ENCODE peak calls at places on chromosomes 16 and 17, in seven cellular contexts. V is GM23338, U is bronchial epithelial cell, S is MG63, I is heart left ventricle, D is HCT116, L is transverse colon. X is an unnamed sample.

GRCh38 chr17:27489045-27489715 is 32.9 kb downstream of the KSR1 start:
- DNase-seq in V (no peak), U (peak; percentile 33), S (peak; percentile 74), I (peak; percentile 65), D (no peak), L (peak; percentile 59), X (no peak)

GRCh38 chr17:8057691-8058114 is 18.8 kb downstream of the ALOX15B start:
- DNase-seq in V (peak; percentile 93), U (peak; percentile 79), S (peak; percentile 37), I (no peak), D (peak; percentile 83), L (no peak), X (no peak)

GRCh38 chr17:16521070-16521727 is 29.2 kb upstream of the LRRC75A start:
- DNase-seq in V (peak; percentile 88), U (peak; percentile 73), S (peak; percentile 65), I (peak; percentile 78), D (peak; percentile 77), L (peak; percentile 81), X (peak; percentile 74)

GRCh38 chr16:12259258-12259657 is 282.7 kb downstream of the SNX29 start:
- DNase-seq in V (no peak), U (no peak), S (no peak), I (no peak), D (no peak), L (no peak), X (no peak)

GRCh38 chr16:49340466-49340865 is 33.1 kb upstream of the C16orf78 start:
- DNase-seq in V (no peak), U (no peak), S (no peak), I (no peak), D (no peak), L (no peak), X (peak; percentile 15)

GRCh38 chr16:85446846-85447656 is 166.1 kb upstream of the GSE1 start:
- DNase-seq in V (no peak), U (no peak), S (no peak), I (no peak), D (no peak), L (peak; percentile 67), X (no peak)

GRCh38 chr17:4968166-4968915 is 724 bp upstream of the SPAG7 start:
- DNase-seq in V (peak; percentile 59), U (no peak), S (peak; percentile 28), I (no peak), D (no peak), L (no peak), X (no peak)

GRCh38 chr17:82787081-82787848 is 35.4 kb downstream of the TBCD start:
- DNase-seq in V (no peak), U (peak; percentile 93), S (peak; percentile 97), I (no peak), D (no peak), L (peak; percentile 34), X (no peak)

GRCh38 chr16:25235991-25236390 is 19.2 kb downstream of the AQP8 start:
- DNase-seq in V (peak; percentile 24), U (no peak), S (no peak), I (no peak), D (no peak), L (no peak), X (no peak)

GRCh38 chr16:3131755-3132377 is 3.0 kb upstream of the ZNF213 start:
- DNase-seq in V (peak; percentile 90), U (peak; percentile 33), S (peak; percentile 56), I (no peak), D (no peak), L (peak; percentile 55), X (peak; percentile 34)

GRCh38 chr17:63032141-63032540 is 66.1 kb downstream of the TANC2 start:
- DNase-seq in V (no peak), U (no peak), S (no peak), I (no peak), D (no peak), L (peak; percentile 39), X (no peak)

GRCh38 chr17:37642706-37643105 is 540 bp downstream of the DDX52 start:
- DNase-seq in V (no peak), U (peak; percentile 65), S (no peak), I (no peak), D (no peak), L (no peak), X (no peak)

GRCh38 chr17:41705271-41705991 is 6.7 kb upstream of the GAST start:
- DNase-seq in V (peak; percentile 74), U (no peak), S (no peak), I (no peak), D (no peak), L (no peak), X (no peak)

GRCh38 chr16:74720579-74720978 is 19.9 kb upstream of the MLKL start:
- DNase-seq in V (no peak), U (no peak), S (no peak), I (no peak), D (no peak), L (no peak), X (no peak)

GRCh38 chr16:87472142-87472778 is 20.6 kb downstream of the ZCCHC14 start:
- DNase-seq in V (no peak), U (no peak), S (no peak), I (no peak), D (no peak), L (no peak), X (no peak)

GRCh38 chr17:16820979-16821543 is 131.0 kb downstream of the CCDC144A start:
- DNase-seq in V (no peak), U (no peak), S (no peak), I (no peak), D (no peak), L (no peak), X (no peak)

GRCh38 chr17:2466936-2467335 is 44.8 kb downstream of the METTL16 start:
- DNase-seq in V (no peak), U (no peak), S (no peak), I (no peak), D (no peak), L (no peak), X (no peak)

GRCh38 chr16:73082608-73083007 is 34.7 kb upstream of the ZFHX3 start:
- DNase-seq in V (no peak), U (peak; percentile 95), S (peak; percentile 73), I (no peak), D (no peak), L (no peak), X (peak; percentile 88)

GRCh38 chr16:23286131-23286532 is 16.0 kb upstream of the SCNN1B start:
- DNase-seq in V (no peak), U (peak; percentile 99), S (peak; percentile 53), I (no peak), D (no peak), L (no peak), X (no peak)

GRCh38 chr17:40559954-40560591 is 5.2 kb downstream of the CCR7 start:
- DNase-seq in V (peak; percentile 95), U (peak; percentile 92), S (peak; percentile 86), I (peak; percentile 87), D (peak; percentile 79), L (peak; percentile 94), X (peak; percentile 82)

GRCh38 chr17:40559016-40559853 is 6.0 kb downstream of the CCR7 start:
- DNase-seq in V (no peak), U (no peak), S (no peak), I (peak; percentile 6), D (no peak), L (no peak), X (peak; percentile 23)

GRCh38 chr17:40561294-40561870 is 3.9 kb downstream of the CCR7 start:
- DNase-seq in V (no peak), U (no peak), S (no peak), I (no peak), D (no peak), L (no peak), X (no peak)

GRCh38 chr17:40561871-40562611 is 3.2 kb downstream of the CCR7 start:
- DNase-seq in V (no peak), U (no peak), S (no peak), I (no peak), D (no peak), L (no peak), X (no peak)

DNA sequence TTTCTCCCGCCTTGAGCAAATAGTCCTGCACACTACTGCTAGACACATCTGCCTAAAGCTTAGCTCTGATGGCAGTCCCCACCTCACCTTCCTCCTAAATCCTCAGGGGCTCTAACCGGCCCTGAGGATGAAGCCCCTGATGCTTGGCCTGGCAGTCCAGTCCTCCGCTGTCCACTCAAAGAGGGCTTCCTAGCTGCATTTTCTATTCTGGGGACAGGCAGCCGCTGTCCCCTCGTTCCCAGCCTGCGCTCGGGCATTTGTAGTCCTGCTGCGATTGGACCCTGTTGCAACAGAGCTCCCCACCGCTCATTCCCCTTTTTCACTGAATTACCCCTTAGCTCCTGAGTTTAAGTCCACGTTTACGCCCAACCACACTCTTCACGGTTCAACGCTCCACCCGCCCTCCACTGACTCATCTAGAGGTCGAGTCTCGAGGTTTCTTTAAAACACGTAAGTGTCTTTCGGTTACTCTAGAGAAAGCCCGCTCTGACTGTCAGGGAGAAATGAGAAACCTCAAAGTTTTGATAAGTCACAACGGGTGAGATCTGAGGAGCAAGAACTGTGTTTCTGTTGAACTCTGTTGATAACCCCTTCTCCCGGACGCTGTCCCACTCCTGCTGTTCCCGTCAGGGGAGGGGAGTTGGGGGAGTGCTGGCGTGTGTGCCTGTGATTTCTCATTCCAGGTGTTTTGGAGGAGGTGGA is 4.5 kb downstream of the CCR7 start:
- DNase-seq in V (no peak), U (no peak), S (no peak), I (no peak), D (no peak), L (no peak), X (peak; percentile 18)
- H3K4me3 ChIP-seq in V (no peak overlapping the region), U (no peak overlapping the region), S (no peak overlapping the region), I (no peak overlapping the region), D (peak overlapping the region; percentile 21), L (no peak overlapping the region), X (no peak overlapping the region)

GRCh38 chr16:1941162-1941923 is 1.7 kb downstream of the MSRB1 start:
- DNase-seq in V (peak; percentile 78), U (no peak), S (peak; percentile 97), I (no peak), D (no peak), L (no peak), X (no peak)
- H3K4me3 ChIP-seq in V (no peak overlapping the region), U (no peak overlapping the region), S (peak overlapping the region; percentile 86), I (peak overlapping the region; percentile 88), D (peak overlapping the region; percentile 87), L (no peak overlapping the region), X (no peak overlapping the region)

GRCh38 chr16:2046125-2046888 is 1.3 kb downstream of the NTHL1 start:
- DNase-seq in V (no peak), U (no peak), S (no peak), I (no peak), D (no peak), L (no peak), X (no peak)
- H3K4me3 ChIP-seq in V (peak overlapping the region; percentile 97), U (no peak overlapping the region), S (peak overlapping the region; percentile 84), I (peak overlapping the region; percentile 92), D (peak overlapping the region; percentile 88), L (no peak overlapping the region), X (no peak overlapping the region)

DNA sequence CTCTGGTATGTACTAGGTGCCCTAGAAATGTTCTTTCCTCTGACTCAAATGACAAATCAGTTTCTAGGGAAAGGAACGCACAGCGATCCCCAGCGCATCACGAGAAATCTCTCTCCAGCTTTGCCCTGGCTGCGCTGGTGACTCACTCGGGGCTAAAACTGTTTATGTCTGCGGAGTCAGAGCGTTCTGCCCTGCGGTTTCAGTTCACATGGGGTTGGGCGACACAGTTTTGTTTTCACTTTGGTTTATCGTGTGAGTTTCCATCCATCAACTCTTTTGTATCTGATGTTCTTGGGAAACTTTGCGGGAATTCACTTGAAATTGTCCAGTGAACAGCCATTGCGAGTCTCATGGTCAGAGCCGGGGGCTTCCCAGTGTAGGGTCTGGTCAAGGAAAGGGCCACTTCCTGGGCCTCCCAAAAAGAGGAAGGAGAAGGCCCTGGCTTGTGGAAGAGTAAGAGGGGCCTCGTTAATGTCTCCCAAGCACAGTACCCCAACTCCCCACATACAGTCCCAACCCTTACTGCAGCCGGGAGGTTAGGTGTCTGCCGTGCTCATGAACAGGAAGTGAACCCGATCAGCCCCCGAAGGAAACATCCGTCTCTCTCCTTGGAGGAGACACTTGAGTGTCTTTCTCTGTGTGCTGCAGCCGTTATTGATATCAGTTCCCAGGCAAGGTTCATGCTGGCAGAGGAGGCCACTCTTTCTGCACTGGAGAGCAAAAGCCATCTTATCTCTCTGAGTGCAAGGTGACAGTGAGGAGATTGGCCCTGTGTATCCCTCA is 643.2 kb downstream of the WWOX start:
- DNase-seq in V (no peak), U (no peak), S (no peak), I (peak; percentile 10), D (no peak), L (peak; percentile 68), X (peak; percentile 84)
- H3K4me3 ChIP-seq in V (no peak overlapping the region), U (no peak overlapping the region), S (no peak overlapping the region), I (no peak overlapping the region), D (no peak overlapping the region), L (no peak overlapping the region), X (peak overlapping the region; percentile 30)